ENCODE peak calls at places on chromosomes 13 and 19, in six cellular contexts. I is omental fat pad, K is HL-60, T is natural killer cell, W is lower leg skin, J is BE2C. C is an unnamed sample.

GRCh38 chr19:5851302-5851701 is at the start of gene FUT3:
- DNase-seq in I (no peak), K (no peak), T (no peak), W (no peak), J (no peak), C (no peak)

GRCh38 chr13:59677966-59678814 is 485.5 kb downstream of the DIAPH3 start:
- DNase-seq in I (no peak), K (peak; percentile 50), T (no peak), W (no peak), J (peak; percentile 33), C (no peak)

GRCh38 chr19:41845051-41845590 is 279 bp downstream of the DMRTC2 start:
- DNase-seq in I (no peak), K (no peak), T (no peak), W (no peak), J (no peak), C (no peak)

GRCh38 chr19:22945560-22945959 is 57.4 kb downstream of the ZNF728 start:
- DNase-seq in I (no peak), K (peak; percentile 7), T (no peak), W (no peak), J (peak; percentile 26), C (no peak)

GRCh38 chr13:109669234-109669612 is 117.2 kb downstream of the IRS2 start:
- DNase-seq in I (no peak), K (no peak), T (no peak), W (no peak), J (no peak), C (no peak)

GRCh38 chr13:60700994-60701393 is 304.0 kb downstream of the TDRD3 start:
- DNase-seq in I (no peak), K (no peak), T (no peak), W (no peak), J (no peak), C (no peak)

GRCh38 chr19:22627526-22627925 is 6.6 kb upstream of the ZNF492 start:
- DNase-seq in I (no peak), K (no peak), T (no peak), W (no peak), J (no peak), C (no peak)

GRCh38 chr13:47832458-47832972 is 168.6 kb downstream of the SUCLA2 start:
- DNase-seq in I (no peak), K (no peak), T (no peak), W (no peak), J (no peak), C (no peak)

GRCh38 chr19:17138937-17139598 is 63.5 kb downstream of the MYO9B start:
- DNase-seq in I (no peak), K (no peak), T (no peak), W (no peak), J (no peak), C (no peak)

GRCh38 chr19:47651132-47651531 is 42.2 kb downstream of the BICRA start:
- DNase-seq in I (no peak), K (no peak), T (no peak), W (no peak), J (no peak), C (no peak)

GRCh38 chr19:13914777-13915176 is 8.8 kb downstream of the CC2D1A start:
- DNase-seq in I (no peak), K (no peak), T (no peak), W (no peak), J (no peak), C (no peak)

GRCh38 chr13:90702050-90702449 is 645.4 kb upstream of the MIR17HG start:
- DNase-seq in I (no peak), K (no peak), T (no peak), W (no peak), J (no peak), C (no peak)

GRCh38 chr19:15456871-15457700 is 7.3 kb downstream of the RASAL3 start:
- DNase-seq in I (no peak), K (no peak), T (no peak), W (no peak), J (no peak), C (no peak)

GRCh38 chr13:114027046-114027760 is 53.3 kb upstream of the C13orf46 start:
- DNase-seq in I (no peak), K (no peak), T (no peak), W (no peak), J (no peak), C (no peak)

GRCh38 chr19:53190253-53190652 is 2.9 kb downstream of the ZNF665 start:
- DNase-seq in I (no peak), K (no peak), T (no peak), W (no peak), J (no peak), C (no peak)

GRCh38 chr13:94520001-94520400 is 40.5 kb upstream of the DCT start:
- DNase-seq in I (no peak), K (no peak), T (no peak), W (no peak), J (no peak), C (no peak)

GRCh38 chr19:48881741-48882657 is 9.8 kb downstream of the PPP1R15A start:
- DNase-seq in I (no peak), K (peak; percentile 15), T (peak; percentile 39), W (no peak), J (no peak), C (no peak)

GRCh38 chr19:49465371-49465770 is 8.6 kb upstream of the FLT3LG start:
- DNase-seq in I (no peak), K (no peak), T (no peak), W (no peak), J (no peak), C (no peak)

GRCh38 chr19:32464279-32464678 is 58.7 kb downstream of the DPY19L3 start:
- DNase-seq in I (no peak), K (no peak), T (no peak), W (no peak), J (no peak), C (no peak)

GRCh38 chr13:43132911-43133310 is 109.5 kb downstream of the DNAJC15 start:
- DNase-seq in I (no peak), K (no peak), T (no peak), W (no peak), J (peak; percentile 37), C (no peak)

GRCh38 chr13:26075498-26075897 is 23.7 kb upstream of the SHISA2 start:
- DNase-seq in I (no peak), K (no peak), T (no peak), W (no peak), J (no peak), C (no peak)

GRCh38 chr13:27053902-27054595 is 117.6 kb downstream of the USP12 start:
- DNase-seq in I (no peak), K (no peak), T (no peak), W (no peak), J (no peak), C (no peak)

GRCh38 chr13:44814836-44815235 is 174.4 kb downstream of the NUFIP1 start:
- DNase-seq in I (no peak), K (no peak), T (no peak), W (no peak), J (no peak), C (no peak)

GRCh38 chr13:93037780-93038179 is 188.8 kb upstream of the GPC6 start:
- DNase-seq in I (no peak), K (no peak), T (no peak), W (no peak), J (no peak), C (no peak)

GRCh38 chr19:18112989-18113478 is 15.5 kb downstream of the MAST3 start:
- DNase-seq in I (peak; percentile 74), K (peak; percentile 89), T (peak; percentile 76), W (peak; percentile 96), J (peak; percentile 92), C (peak; percentile 69)

GRCh38 chr19:49167857-49168409 is 10.3 kb downstream of the TRPM4 start:
- DNase-seq in I (no peak), K (no peak), T (no peak), W (no peak), J (no peak), C (no peak)

GRCh38 chr13:22757530-22758120 is 423.2 kb upstream of the SGCG start:
- DNase-seq in I (no peak), K (no peak), T (no peak), W (no peak), J (no peak), C (no peak)
- TF ChIP-seq CTCF in I (no peak), K (no peak), T (no peak), W (no peak), J (peak; percentile 17), C (no peak)

DNA sequence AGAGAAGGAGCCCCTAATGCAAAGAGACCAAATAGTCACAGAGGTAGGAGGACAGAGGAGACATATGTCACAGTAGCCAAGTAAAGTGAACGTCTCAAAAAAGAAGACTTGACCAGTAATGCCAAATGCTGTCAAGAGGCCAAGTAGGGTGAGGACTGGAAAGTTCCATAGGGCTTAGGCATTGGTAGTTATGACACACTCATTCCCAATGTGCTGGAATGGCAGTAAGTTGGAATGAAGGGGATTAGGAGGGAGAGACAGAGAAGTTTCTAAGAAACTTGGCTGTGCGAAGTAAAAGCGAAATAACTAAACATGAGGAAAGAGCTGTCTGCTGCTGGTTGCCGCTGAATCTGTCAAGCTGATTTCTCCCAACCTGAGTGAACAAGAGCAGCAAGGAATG is 14.9 kb upstream of the FRY start:
- DNase-seq in I (no peak), K (no peak), T (no peak), W (no peak), J (no peak), C (no peak)
- TF ChIP-seq CTCF in I (no peak), K (no peak), T (no peak), W (no peak), J (no peak), C (no peak)

DNA sequence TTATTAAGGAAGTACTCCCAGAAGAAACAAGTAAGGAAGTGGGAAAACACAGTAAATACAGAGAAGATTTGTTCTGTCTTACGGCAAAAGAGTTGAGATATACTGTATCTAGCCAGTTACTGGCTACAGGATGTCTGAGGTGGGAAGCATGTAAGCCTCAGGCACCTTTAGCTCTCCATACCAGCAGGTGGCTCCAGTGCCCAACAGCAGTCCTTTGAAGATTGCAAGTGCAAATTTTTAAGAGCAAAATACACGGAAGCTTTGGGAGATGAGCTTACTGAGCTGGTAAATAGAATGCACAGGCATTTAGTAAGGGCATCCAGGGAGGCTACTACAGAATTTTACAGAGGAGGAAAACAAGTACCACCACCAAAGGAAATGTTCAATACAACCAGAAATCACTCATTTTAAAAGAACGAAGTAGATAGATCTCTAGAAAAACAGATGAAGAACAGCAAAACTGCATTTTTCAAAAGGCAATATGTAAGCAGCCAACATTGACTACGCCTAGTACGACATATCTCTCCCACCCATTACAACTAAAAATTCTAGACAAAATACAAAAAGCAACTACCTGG is 57.9 kb upstream of the VSTM2B start:
- DNase-seq in I (no peak), K (peak; percentile 21), T (no peak), W (no peak), J (peak; percentile 28), C (no peak)
- TF ChIP-seq CTCF in I (no peak), K (peak; percentile 24), T (peak; percentile 21), W (no peak), J (peak; percentile 52), C (no peak)

GRCh38 chr13:73576291-73576690 is 517.5 kb downstream of the KLF5 start:
- DNase-seq in I (no peak), K (no peak), T (no peak), W (no peak), J (no peak), C (no peak)
- TF ChIP-seq CTCF in I (no peak), K (no peak), T (no peak), W (no peak), J (no peak), C (no peak)

C was measured in activated B cell treated with CpG ODN at 0.5 μM for 24 hours.